ENCODE peak calls at places on chromosomes 16 and 17, in five cellular contexts. K is EH, Z is neural crest cell, D is hepatic stellate cell, J is AG08395. C is an unnamed sample.

GRCh38 chr16:81661082-81661481 is 118.0 kb upstream of the PLCG2 start:
- DNase-seq in Z (no peak), J (no peak), D (no peak), K (no peak), C (no peak)

GRCh38 chr16:630024-630814 is 566 bp upstream of the WFIKKN1 start:
- DNase-seq in D (no peak), Z (peak; percentile 53), J (no peak), K (no peak), C (no peak)

GRCh38 chr16:79767597-79768280 is 167.2 kb upstream of the MAF start:
- DNase-seq in D (peak; percentile 34), Z (no peak), J (peak; percentile 31), K (peak; percentile 19), C (no peak)

GRCh38 chr17:80539022-80539421 is 5.6 kb upstream of the RPTOR start:
- DNase-seq in J (no peak), K (no peak), D (no peak), Z (no peak), C (no peak)

GRCh38 chr17:77836557-77837041 is 121.9 kb upstream of the TNRC6C start:
- DNase-seq in K (peak; percentile 18), Z (no peak), J (no peak), D (no peak), C (peak; percentile 58)

GRCh38 chr17:50540485-50541401 is 6.2 kb upstream of the SPATA20 start:
- DNase-seq in Z (no peak), K (no peak), D (no peak), J (no peak), C (no peak)

GRCh38 chr17:7108981-7109380 is 5.6 kb downstream of the ASGR2 start:
- DNase-seq in D (no peak), K (no peak), Z (no peak), J (no peak), C (no peak)

GRCh38 chr17:58974354-58974753 is 132.3 kb downstream of the TRIM37 start:
- DNase-seq in Z (no peak), J (no peak), K (no peak), D (no peak), C (no peak)

GRCh38 chr16:29745126-29745852 is 501 bp downstream of the C16orf54 start:
- DNase-seq in D (no peak), J (no peak), Z (no peak), K (no peak), C (no peak)

GRCh38 chr16:907361-907760 is 63.4 kb downstream of the LMF1 start:
- DNase-seq in J (no peak), K (no peak), Z (no peak), D (no peak), C (no peak)

GRCh38 chr16:8714143-8714542 is 39.7 kb downstream of the ABAT start:
- DNase-seq in D (no peak), J (no peak), K (no peak), Z (no peak), C (no peak)

GRCh38 chr16:55508941-55509920 is at the start of gene LPCAT2:
- DNase-seq in K (peak; percentile 92), D (peak; percentile 92), J (peak; percentile 96), Z (peak; percentile 84), C (peak; percentile 71)

GRCh38 chr17:75481194-75482059 is 25.0 kb downstream of the TMEM94 start:
- DNase-seq in Z (no peak), D (no peak), J (no peak), K (no peak), C (no peak)

GRCh38 chr16:82751020-82751419 is 124.3 kb downstream of the CDH13 start:
- DNase-seq in J (no peak), K (no peak), Z (no peak), D (no peak), C (no peak)

GRCh38 chr17:47279062-47279801 is 25.6 kb downstream of the ITGB3 start:
- DNase-seq in D (peak; percentile 80), J (peak; percentile 94), K (peak; percentile 99), Z (no peak), C (peak; percentile 99)

GRCh38 chr17:35947156-35947585 is 3.7 kb upstream of the LYZL6 start:
- DNase-seq in K (peak; percentile 52), Z (peak; percentile 57), J (peak; percentile 20), D (no peak), C (peak; percentile 47)

GRCh38 chr17:42809250-42809649 is 10.6 kb downstream of the CNTD1 start:
- DNase-seq in Z (no peak), K (peak; percentile 68), D (peak; percentile 62), J (peak; percentile 96), C (no peak)

GRCh38 chr17:17446666-17447155 is 30.1 kb upstream of the MED9 start:
- DNase-seq in D (no peak), K (no peak), Z (no peak), J (no peak), C (no peak)

GRCh38 chr16:89052824-89053724 is 40.6 kb upstream of the ACSF3 start:
- DNase-seq in Z (no peak), K (no peak), J (no peak), D (no peak), C (no peak)

GRCh38 chr17:58541249-58541648 is 26.8 kb upstream of the MTMR4 start:
- DNase-seq in J (no peak), Z (no peak), K (no peak), D (no peak), C (no peak)

GRCh38 chr17:59361386-59361785 is 29.9 kb downstream of the YPEL2 start:
- DNase-seq in K (peak; percentile 99), J (peak; percentile 62), D (peak; percentile 68), Z (no peak), C (no peak)

GRCh38 chr16:63067141-63067540 is 1030.9 kb upstream of the CDH8 start:
- DNase-seq in J (no peak), D (no peak), K (no peak), Z (no peak), C (no peak)

GRCh38 chr16:66851166-66851964 is 7.2 kb downstream of the CA7 start:
- DNase-seq in J (peak; percentile 0), K (no peak), Z (no peak), D (no peak), C (no peak)

GRCh38 chr17:27756467-27757371 is 43.6 kb downstream of the NOS2 start:
- DNase-seq in K (peak; percentile 49), D (no peak), Z (peak; percentile 68), J (peak; percentile 21), C (peak; percentile 51)

GRCh38 chr16:57957396-57958392 is 13.2 kb downstream of the CNGB1 start:
- DNase-seq in J (no peak), Z (no peak), K (no peak), D (no peak), C (peak; percentile 45)

GRCh38 chr16:88505405-88506082 is 52.5 kb downstream of the ZFPM1 start:
- DNase-seq in K (peak; percentile 10), J (no peak), Z (no peak), D (no peak), C (no peak)

GRCh38 chr16:24776486-24777220 is 47.2 kb downstream of the TNRC6A start:
- DNase-seq in J (peak; percentile 12), D (no peak), Z (no peak), K (no peak), C (no peak)

GRCh38 chr17:4947411-4948165 is 742 bp downstream of the PFN1 start:
- DNase-seq in J (peak; percentile 40), K (peak; percentile 70), Z (peak; percentile 35), D (peak; percentile 71), C (peak; percentile 58)

GRCh38 chr16:69917739-69918138 is 33.4 kb upstream of the CLEC18A start:
- DNase-seq in K (peak; percentile 97), J (peak; percentile 89), D (peak; percentile 84), Z (no peak), C (peak; percentile 95)

GRCh38 chr16:61500851-61501250 is 535.4 kb downstream of the CDH8 start:
- DNase-seq in Z (no peak), K (no peak), D (no peak), J (no peak), C (no peak)